ENCODE peak calls at places on chromosomes 11 and 22, in five cellular contexts. P is GM23338, U is A549, Z is HCT116, C is GM12878. W is an unnamed sample.

GRCh38 chr11:12155696-12156095 is 45.3 kb downstream of the MICAL2 start:
- DNase-seq in Z (no peak), P (no peak), U (no peak), C (no peak), W (no peak)

GRCh38 chr11:18802381-18803257 is 11.0 kb upstream of the PTPN5 start:
- DNase-seq in U (peak; percentile 66), C (peak; percentile 12), P (peak; percentile 93), Z (peak; percentile 58), W (peak; percentile 28)

GRCh38 chr11:100902454-100903141 is 215.5 kb downstream of the ARHGAP42 start:
- DNase-seq in C (no peak), U (no peak), P (no peak), Z (no peak), W (no peak)

GRCh38 chr11:87176044-87176443 is 138.3 kb downstream of the TMEM135 start:
- DNase-seq in U (no peak), C (no peak), P (peak; percentile 41), Z (peak; percentile 60), W (no peak)

GRCh38 chr11:114438303-114438702 is 964 bp upstream of the REXO2 start:
- DNase-seq in U (no peak), C (no peak), P (peak; percentile 80), Z (no peak), W (no peak)

GRCh38 chr11:125279680-125280079 is 115.1 kb downstream of the PKNOX2 start:
- DNase-seq in U (no peak), C (no peak), P (no peak), Z (no peak), W (no peak)

GRCh38 chr11:41382927-41383326 is 76.5 kb downstream of the LRRC4C start:
- DNase-seq in C (no peak), Z (no peak), P (peak; percentile 21), U (no peak), W (no peak)

GRCh38 chr11:28107331-28107725 is 628 bp downstream of the KIF18A start:
- DNase-seq in C (peak; percentile 21), Z (no peak), U (no peak), P (peak; percentile 23), W (peak; percentile 20)

GRCh38 chr11:110755961-110756360 is 43.7 kb upstream of the ARHGAP20 start:
- DNase-seq in P (no peak), C (no peak), U (no peak), Z (no peak), W (no peak)

GRCh38 chr11:116871248-116871647 is 33.8 kb upstream of the APOA1 start:
- DNase-seq in C (no peak), Z (no peak), U (no peak), P (no peak), W (no peak)

GRCh38 chr11:130644187-130644586 is 195.7 kb downstream of the ADAMTS15 start:
- DNase-seq in Z (no peak), C (no peak), U (no peak), P (peak; percentile 72), W (no peak)

GRCh38 chr22:43535741-43536140 is 123.9 kb downstream of the MPPED1 start:
- DNase-seq in Z (no peak), U (no peak), C (no peak), P (no peak), W (no peak)

GRCh38 chr22:23180301-23180892 is at the start of gene BCR:
- DNase-seq in P (peak; percentile 78), Z (peak; percentile 34), U (peak; percentile 51), C (no peak), W (no peak)

GRCh38 chr11:73525611-73526010 is 72.3 kb downstream of the FAM168A start:
- DNase-seq in P (no peak), U (no peak), Z (no peak), C (no peak), W (no peak)

GRCh38 chr11:14980854-14981253 is 8.7 kb upstream of the CALCA start:
- DNase-seq in C (no peak), U (no peak), P (no peak), Z (no peak), W (no peak)

GRCh38 chr11:15223318-15223717 is 108.6 kb downstream of the INSC start:
- DNase-seq in C (no peak), U (no peak), Z (no peak), P (no peak), W (no peak)

GRCh38 chr11:61333638-61334433 is 808 bp downstream of the TKFC start:
- DNase-seq in Z (no peak), U (no peak), C (no peak), P (no peak), W (no peak)

GRCh38 chr11:123260511-123261211 is 65.6 kb upstream of the CLMP start:
- DNase-seq in U (no peak), Z (no peak), C (no peak), P (no peak), W (no peak)

GRCh38 chr11:1232328-1233321 is 9.8 kb downstream of the MUC5B start:
- DNase-seq in U (no peak), Z (no peak), C (no peak), P (no peak), W (no peak)

GRCh38 chr22:38718414-38718813 is 12.7 kb downstream of the GTPBP1 start:
- DNase-seq in U (peak; percentile 84), Z (peak; percentile 70), P (peak; percentile 78), C (no peak), W (no peak)

GRCh38 chr22:41482319-41482935 is 13.5 kb downstream of the ACO2 start:
- DNase-seq in U (no peak), Z (no peak), P (peak; percentile 34), C (no peak), W (peak; percentile 30)
- TF ChIP-seq REST in U (no peak), Z (no peak), P (no peak), C (no peak), W (no peak)

DNA sequence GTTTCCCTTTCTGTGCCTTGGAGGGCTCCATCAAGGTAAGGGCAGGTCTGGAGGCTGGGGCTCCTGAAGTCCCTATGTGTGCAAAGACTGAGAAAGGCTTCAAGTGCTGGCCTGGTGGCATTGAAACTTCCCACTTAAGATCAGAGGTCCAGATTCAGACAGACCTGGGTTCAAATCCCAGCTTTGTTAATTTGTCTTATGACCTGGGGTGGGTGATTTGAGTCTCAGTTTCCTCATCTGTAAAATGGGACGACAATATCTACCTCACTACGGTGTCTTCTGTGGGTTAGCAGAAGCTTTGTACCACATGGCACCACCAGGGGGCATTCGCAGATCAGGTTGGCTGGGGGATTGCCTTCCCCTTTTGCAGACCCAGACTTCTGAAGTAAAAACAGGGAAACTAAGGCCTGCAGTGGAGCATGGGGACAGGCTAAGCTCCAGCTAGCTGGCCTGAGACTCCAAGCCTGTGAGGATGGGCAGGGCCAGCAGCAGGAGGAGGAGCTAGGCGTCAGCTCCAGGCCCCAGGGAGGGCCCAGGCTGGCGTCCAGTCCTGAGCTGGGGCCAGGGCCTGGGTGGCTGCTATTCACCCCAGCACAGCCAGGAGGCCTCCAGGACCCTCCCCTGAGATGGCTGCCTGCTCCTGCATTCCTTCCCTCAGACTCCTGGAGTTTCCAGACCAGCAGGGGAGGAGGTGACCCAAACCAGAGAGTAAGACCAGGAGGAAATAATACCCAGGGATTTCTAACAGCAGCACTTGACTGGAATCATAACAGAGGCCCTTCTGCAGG is 1.5 kb downstream of the CASTOR1 start:
- DNase-seq in P (peak; percentile 96), C (no peak), Z (peak; percentile 89), U (peak; percentile 76), W (peak; percentile 79)
- H3K4me3 ChIP-seq in P (peak overlapping the region; percentile 75), C (peak overlapping the region; percentile 74), Z (peak overlapping the region; percentile 65), U (peak overlapping the region; percentile 72), W (no peak overlapping the region)

DNA sequence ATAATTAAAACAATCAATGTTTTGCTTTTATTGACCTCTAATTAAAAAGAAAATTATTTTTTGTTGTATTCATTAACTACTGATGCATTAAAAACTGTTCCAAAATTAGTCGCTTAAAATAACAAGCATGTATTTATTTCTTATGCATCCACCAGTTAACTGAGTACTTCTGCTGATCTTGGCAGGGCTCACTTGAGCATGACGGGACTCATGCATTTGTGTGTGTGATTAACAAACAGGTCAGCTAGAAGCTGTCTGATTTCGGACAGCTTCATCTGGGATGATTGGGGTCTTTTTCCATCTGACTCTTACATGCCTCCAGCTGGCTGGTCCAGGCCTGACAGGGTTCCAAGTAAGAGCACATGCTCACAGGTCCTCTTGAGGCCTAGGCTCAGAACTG is 95.9 kb downstream of the CD44 start:
- DNase-seq in Z (no peak), C (no peak), U (no peak), P (no peak), W (no peak)
- TF ChIP-seq REST in Z (no peak), C (no peak), U (no peak), P (no peak), W (no peak)

GRCh38 chr11:62615521-62615920 is 2.5 kb downstream of the ROM1 start:
- DNase-seq in Z (no peak), U (no peak), C (no peak), P (no peak), W (no peak)

GRCh38 chr11:62612366-62613274 is at the start of the genes EML3 and ROM1:
- DNase-seq in Z (no peak), P (peak; percentile 97), U (peak; percentile 88), C (no peak), W (peak; percentile 76)

GRCh38 chr11:62611705-62612365 is 740 bp downstream of the EML3 start:
- DNase-seq in P (peak; percentile 52), Z (no peak), U (peak; percentile 36), C (no peak), W (no peak)

GRCh38 chr11:62614275-62614674 is 1.2 kb downstream of the ROM1 start:
- DNase-seq in Z (no peak), P (no peak), U (no peak), C (no peak), W (no peak)

DNA sequence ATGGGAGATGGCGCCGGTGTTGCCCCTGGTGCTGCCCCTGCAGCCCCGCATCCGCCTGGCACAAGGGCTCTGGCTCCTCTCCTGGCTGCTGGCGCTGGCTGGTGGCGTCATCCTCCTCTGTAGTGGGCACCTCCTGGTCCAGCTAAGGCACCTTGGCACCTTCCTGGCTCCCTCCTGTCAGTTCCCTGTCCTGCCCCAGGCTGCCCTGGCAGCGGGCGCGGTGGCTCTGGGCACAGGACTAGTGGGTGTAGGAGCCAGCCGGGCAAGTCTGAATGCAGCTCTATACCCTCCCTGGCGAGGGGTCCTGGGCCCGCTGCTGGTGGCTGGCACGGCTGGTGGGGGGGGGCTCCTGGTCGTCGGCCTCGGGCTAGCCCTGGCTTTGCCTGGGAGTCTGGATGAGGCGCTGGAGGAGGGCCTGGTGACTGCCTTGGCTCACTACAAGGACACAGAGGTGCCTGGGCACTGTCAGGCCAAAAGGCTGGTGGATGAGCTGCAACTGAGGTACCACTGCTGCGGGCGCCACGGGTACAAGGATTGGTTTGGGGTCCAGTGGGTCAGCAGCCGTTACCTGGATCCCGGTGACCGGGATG is 313 bp downstream of the ROM1 start:
- DNase-seq in U (no peak), Z (no peak), P (no peak), C (no peak), W (no peak)
- H3K4me3 ChIP-seq in U (peak overlapping the region; percentile 61), Z (no peak overlapping the region), P (peak overlapping the region; percentile 83), C (no peak overlapping the region), W (no peak overlapping the region)